ENCODE peak calls at places on chromosomes 11 and 22, in eight cellular contexts. V is neural crest cell; K is CD4-positive, CD25-positive, alpha-beta regulatory T cell; A is MM.1S; E is stimulated activated CD8-positive, alpha-beta memory T cell treated with anti-CD3 and anti-CD28 coated beads, Interleukin-7, amount 100 ng/mL, for 1 hour; Q is heart left ventricle; T is nephron progenitor cell; J is adrenal gland. H is an unnamed sample.

GRCh38 chr11:8963569-8964323 is 496 bp downstream of the TMEM9B start:
- DNase-seq in V (no peak), K (no peak), T (peak; percentile 78), Q (peak; percentile 88), E (peak; percentile 55), A (peak; percentile 82), J (peak; percentile 87), H (peak; percentile 87)

GRCh38 chr11:10122337-10123197 is 171.5 kb downstream of the SBF2 start:
- DNase-seq in T (no peak), V (no peak), K (no peak), A (no peak), Q (no peak), J (peak; percentile 54), E (no peak), H (no peak)

GRCh38 chr11:102469196-102469821 is 16.7 kb upstream of the TMEM123 start:
- DNase-seq in V (no peak), E (no peak), J (no peak), A (peak; percentile 5), Q (no peak), T (no peak), K (no peak), H (no peak)

GRCh38 chr22:27531782-27532530 is 269.6 kb downstream of the MN1 start:
- DNase-seq in T (no peak), J (no peak), Q (no peak), E (no peak), V (no peak), A (no peak), K (no peak), H (no peak)

GRCh38 chr11:111044751-111045407 is 200.6 kb upstream of the POU2AF2 start:
- DNase-seq in Q (no peak), A (no peak), J (no peak), K (no peak), V (no peak), E (no peak), T (no peak), H (no peak)

GRCh38 chr11:120835601-120836228 is 188.2 kb upstream of the TBCEL start:
- DNase-seq in A (no peak), E (no peak), Q (no peak), J (no peak), K (no peak), T (no peak), V (no peak), H (no peak)

GRCh38 chr11:64009234-64009633 is 23.0 kb downstream of the OTUB1 start:
- DNase-seq in J (no peak), V (no peak), A (no peak), Q (no peak), E (no peak), T (no peak), K (no peak), H (no peak)

GRCh38 chr22:47437110-47437509 is 674.7 kb downstream of the TBC1D22A start:
- DNase-seq in Q (no peak), E (no peak), T (no peak), V (no peak), A (no peak), J (no peak), K (no peak), H (no peak)

GRCh38 chr11:102560555-102561011 is 30.0 kb upstream of the MMP7 start:
- DNase-seq in T (no peak), Q (no peak), J (no peak), A (peak; percentile 83), K (peak; percentile 20), E (no peak), V (no peak), H (no peak)

GRCh38 chr11:6319001-6319878 is 1.1 kb downstream of the CAVIN3 start:
- DNase-seq in Q (peak; percentile 81), A (no peak), T (peak; percentile 67), V (peak; percentile 32), E (no peak), J (peak; percentile 14), K (no peak), H (peak; percentile 19)

GRCh38 chr11:130157111-130157510 is 2.5 kb upstream of the ST14 start:
- DNase-seq in K (no peak), T (no peak), V (no peak), Q (no peak), A (no peak), E (no peak), J (no peak), H (no peak)

GRCh38 chr11:131038597-131038996 is 122.3 kb upstream of the SNX19 start:
- DNase-seq in J (no peak), T (no peak), Q (no peak), K (no peak), V (no peak), A (peak; percentile 31), E (no peak), H (no peak)

GRCh38 chr22:25359601-25360261 is 140.3 kb downstream of the CRYBB2 start:
- DNase-seq in E (no peak), T (no peak), K (no peak), V (no peak), A (no peak), J (no peak), Q (no peak), H (no peak)

GRCh38 chr22:45163074-45163416 is 680 bp upstream of the NUP50 start:
- DNase-seq in J (peak; percentile 58), Q (no peak), E (no peak), V (no peak), T (peak; percentile 34), K (no peak), A (peak; percentile 27), H (no peak)

GRCh38 chr11:59822989-59823566 is 12.5 kb upstream of the MRPL16 start:
- DNase-seq in E (no peak), Q (no peak), K (no peak), J (peak; percentile 56), A (peak; percentile 80), T (peak; percentile 21), V (peak; percentile 11), H (peak; percentile 45)

GRCh38 chr11:71301858-71302533 is 49.6 kb upstream of the SHANK2 start:
- DNase-seq in A (no peak), T (no peak), K (no peak), E (no peak), V (no peak), J (no peak), Q (no peak), H (no peak)

GRCh38 chr11:111761056-111761455 is 5.1 kb downstream of the PPP2R1B start:
- DNase-seq in Q (no peak), J (no peak), T (no peak), K (no peak), V (no peak), A (no peak), E (no peak), H (no peak)

GRCh38 chr22:33002035-33002434 is 56.1 kb downstream of the SYN3 start:
- DNase-seq in J (no peak), V (no peak), K (no peak), T (no peak), E (no peak), Q (no peak), A (no peak), H (no peak)